ENCODE peak calls at places on chromosomes 13 and 19, in nine cellular contexts. N is A549; R is neuronal stem cell; T is sigmoid colon; A is CD8-positive, alpha-beta memory T cell; Y is psoas muscle; P is aorta; U is CD4-positive, CD25-positive, alpha-beta regulatory T cell; X is stomach. D is an unnamed sample.

GRCh38 chr19:7914598-7915045 is at the start of gene TGFBR3L:
- DNase-seq in U (no peak), N (no peak), Y (peak), R (no peak), T (no peak), X (no peak), A (no peak), P (no peak), D (no peak)

GRCh38 chr19:6056801-6057650 is 53.3 kb downstream of the RFX2 start:
- DNase-seq in R (no peak), T (peak), Y (peak), N (peak), A (no peak), X (peak), P (peak), U (no peak), D (no peak)

GRCh38 chr13:39016789-39017188 is 21.1 kb downstream of the PROSER1 start:
- DNase-seq in U (no peak), N (peak), Y (no peak), A (no peak), X (no peak), P (no peak), T (no peak), R (peak), D (peak)

GRCh38 chr13:27599845-27600553 is 20.3 kb downstream of the LNX2 start:
- DNase-seq in Y (no peak), N (no peak), A (no peak), X (peak), U (no peak), T (no peak), R (no peak), P (no peak), D (peak)

GRCh38 chr13:22589880-22590279 is 590.9 kb upstream of the SGCG start:
- DNase-seq in U (no peak), T (no peak), R (no peak), N (no peak), A (no peak), Y (no peak), P (no peak), X (no peak), D (no peak)

GRCh38 chr13:112077729-112078128 is 10.8 kb downstream of the SOX1 start:
- DNase-seq in T (no peak), Y (no peak), P (no peak), A (no peak), R (no peak), X (no peak), U (no peak), N (no peak), D (no peak)

GRCh38 chr19:45762870-45763631 is 6.0 kb downstream of the SIX5 start:
- DNase-seq in P (no peak), X (no peak), U (no peak), N (no peak), Y (no peak), R (no peak), T (peak), A (no peak), D (no peak)

GRCh38 chr13:32471187-32471922 is 43.4 kb upstream of the N4BP2L1 start:
- DNase-seq in X (no peak), N (no peak), P (no peak), A (no peak), T (no peak), Y (peak), R (no peak), U (no peak), D (no peak)

GRCh38 chr13:65965496-65965895 is 1264.6 kb downstream of the PCDH9 start:
- DNase-seq in Y (no peak), P (no peak), N (no peak), X (no peak), R (no peak), U (no peak), T (no peak), A (no peak), D (no peak)

GRCh38 chr13:33369073-33369472 is 83.5 kb upstream of the STARD13 start:
- DNase-seq in A (no peak), U (no peak), Y (no peak), X (no peak), P (no peak), R (no peak), T (no peak), N (no peak), D (no peak)

GRCh38 chr19:10871711-10872550 is 578 bp downstream of the CARM1 start:
- DNase-seq in A (peak), U (no peak), Y (peak), T (peak), X (peak), R (no peak), N (no peak), P (peak), D (peak)

GRCh38 chr13:97275265-97275664 is 53.1 kb downstream of the MBNL2 start:
- DNase-seq in A (no peak), R (no peak), Y (no peak), U (no peak), N (no peak), T (no peak), P (no peak), X (no peak), D (no peak)

GRCh38 chr19:33460221-33460908 is 61.2 kb downstream of the PEPD start:
- DNase-seq in U (no peak), Y (no peak), P (peak), X (no peak), A (no peak), T (no peak), N (no peak), R (no peak), D (no peak)

GRCh38 chr19:9621156-9622037 is at the start of gene ZNF561:
- DNase-seq in X (peak), P (peak), Y (peak), A (peak), R (peak), T (peak), N (peak), U (peak), D (peak)

GRCh38 chr13:44364601-44365000 is 9.0 kb upstream of the SERP2 start:
- DNase-seq in X (no peak), U (no peak), R (peak), T (no peak), N (no peak), A (no peak), Y (no peak), P (no peak), D (no peak)

GRCh38 chr19:31627824-31628223 is 278.6 kb upstream of the TSHZ3 start:
- DNase-seq in A (no peak), U (no peak), N (no peak), R (no peak), P (no peak), Y (no peak), X (no peak), T (no peak), D (peak)

GRCh38 chr13:93758575-93758974 is 532.0 kb downstream of the GPC6 start:
- DNase-seq in Y (no peak), A (no peak), R (no peak), P (no peak), T (no peak), N (no peak), U (no peak), X (no peak), D (no peak)

GRCh38 chr13:71055047-71055446 is 812.0 kb downstream of the DACH1 start:
- DNase-seq in N (no peak), A (no peak), U (no peak), Y (no peak), R (no peak), P (no peak), T (no peak), X (no peak), D (no peak)

GRCh38 chr19:11410682-11411081 is 8.4 kb downstream of the RGL3 start:
- DNase-seq in X (no peak), T (no peak), Y (no peak), N (no peak), R (no peak), A (no peak), U (no peak), P (no peak), D (peak)

GRCh38 chr19:1206733-1207301 is 1.2 kb downstream of the STK11 start:
- DNase-seq in X (no peak), N (no peak), A (no peak), R (no peak), U (peak), T (no peak), P (no peak), Y (no peak), D (no peak)

GRCh38 chr19:30559446-30559845 is 187.3 kb downstream of the ZNF536 start:
- DNase-seq in U (no peak), A (no peak), X (no peak), N (no peak), T (no peak), Y (no peak), P (no peak), R (no peak), D (no peak)

GRCh38 chr13:21703846-21704245 is 33.0 kb downstream of the FGF9 start:
- DNase-seq in P (no peak), U (no peak), A (no peak), N (no peak), Y (no peak), T (no peak), X (no peak), R (no peak), D (no peak)

GRCh38 chr13:105611424-105611823 is 924.0 kb downstream of the EFNB2 start:
- DNase-seq in T (no peak), P (no peak), X (no peak), U (no peak), Y (no peak), A (no peak), N (no peak), R (no peak), D (no peak)

GRCh38 chr19:4969772-4970531 is 1.0 kb downstream of the KDM4B start:
- DNase-seq in A (no peak), Y (no peak), R (peak), U (no peak), P (peak), T (no peak), N (no peak), X (no peak), D (no peak)

GRCh38 chr13:75760182-75760981 is 124.3 kb downstream of the LMO7 start:
- DNase-seq in R (no peak), N (peak), T (no peak), X (peak), Y (no peak), P (no peak), A (no peak), U (no peak), D (peak)

GRCh38 chr19:32567486-32567885 is 13.5 kb upstream of the PDCD5 start:
- DNase-seq in Y (no peak), P (peak), R (no peak), T (no peak), X (no peak), N (no peak), A (no peak), U (no peak), D (no peak)

GRCh38 chr13:28822801-28823200 is 2.7 kb downstream of the MTUS2 start:
- DNase-seq in U (no peak), T (no peak), R (no peak), X (no peak), N (no peak), P (no peak), Y (no peak), A (no peak), D (no peak)

GRCh38 chr13:76556632-76557031 is 329.6 kb downstream of the KCTD12 start:
- DNase-seq in U (no peak), P (no peak), N (no peak), R (no peak), T (no peak), X (no peak), A (no peak), Y (no peak), D (no peak)

GRCh38 chr13:43470610-43471009 is 316.2 kb downstream of the ENOX1 start:
- DNase-seq in Y (no peak), N (no peak), X (no peak), T (no peak), U (no peak), R (no peak), P (no peak), A (no peak), D (no peak)

GRCh38 chr13:76684336-76684735 is 201.9 kb downstream of the KCTD12 start:
- DNase-seq in N (no peak), U (no peak), R (no peak), A (no peak), T (no peak), Y (no peak), P (no peak), X (no peak), D (no peak)

GRCh38 chr13:113897161-113897560 is 33.3 kb upstream of the GAS6 start:
- DNase-seq in U (no peak), Y (no peak), T (no peak), X (no peak), A (no peak), N (peak), P (no peak), R (no peak), D (peak)

GRCh38 chr13:83449666-83450395 is 432.4 kb downstream of the SLITRK1 start:
- DNase-seq in A (no peak), T (no peak), Y (no peak), N (peak), X (no peak), P (no peak), U (no peak), R (no peak), D (no peak)

GRCh38 chr13:30615851-30616311 is 1.8 kb upstream of the USPL1 start:
- DNase-seq in A (no peak), R (no peak), N (no peak), Y (no peak), U (no peak), T (no peak), X (no peak), P (no peak), D (no peak)

GRCh38 chr13:30997697-30998547 is 65.5 kb downstream of the TEX26 start:
- DNase-seq in A (no peak), P (no peak), N (no peak), R (no peak), Y (no peak), X (no peak), U (no peak), T (no peak), D (no peak)

GRCh38 chr13:50403311-50403710 is 388.1 kb downstream of the KCNRG start:
- DNase-seq in N (no peak), A (no peak), Y (no peak), X (peak), P (no peak), T (no peak), R (no peak), U (no peak), D (peak)

GRCh38 chr13:73520566-73521290 is 461.9 kb downstream of the KLF5 start:
- DNase-seq in X (no peak), Y (no peak), U (no peak), A (no peak), R (no peak), P (no peak), T (no peak), N (no peak), D (no peak)

GRCh38 chr13:40585911-40586471 is 80.5 kb downstream of the FOXO1 start:
- DNase-seq in R (no peak), Y (no peak), X (no peak), T (no peak), U (no peak), P (no peak), A (no peak), N (no peak), D (no peak)

GRCh38 chr13:40589285-40590109 is 76.9 kb downstream of the FOXO1 start:
- DNase-seq in U (no peak), Y (peak), T (peak), X (no peak), N (no peak), A (no peak), P (no peak), R (peak), D (peak)

GRCh38 chr13:40586886-40587285 is 79.6 kb downstream of the FOXO1 start:
- DNase-seq in X (no peak), R (no peak), U (no peak), P (no peak), A (no peak), T (no peak), Y (no peak), N (no peak), D (no peak)

GRCh38 chr13:40590112-40590862 is 76.2 kb downstream of the FOXO1 start:
- DNase-seq in P (no peak), U (no peak), Y (no peak), X (no peak), T (no peak), R (no peak), N (no peak), A (no peak), D (peak)

DNA sequence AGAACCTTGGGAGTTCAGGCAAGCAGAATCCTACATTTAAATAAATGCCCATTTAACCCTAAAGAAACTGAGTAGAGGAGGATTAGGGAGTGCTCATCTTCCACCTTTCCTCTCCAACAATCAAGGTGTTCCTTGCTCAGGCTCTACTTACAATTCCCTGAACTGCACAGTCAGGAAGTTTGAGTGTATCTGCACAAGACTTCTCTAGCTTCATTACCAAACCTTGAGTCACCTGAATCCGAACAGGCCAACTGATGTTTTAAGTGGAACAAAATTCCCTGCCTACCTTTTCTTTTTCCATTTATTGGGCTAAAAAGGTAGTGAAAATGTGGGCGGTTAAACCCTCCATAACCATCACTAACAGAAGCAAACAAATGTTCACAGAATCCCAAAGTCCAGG is 78.3 kb downstream of the FOXO1 start:
- DNase-seq in A (no peak), R (no peak), U (no peak), Y (no peak), X (no peak), T (no peak), N (no peak), P (no peak), D (no peak)
- H3K4me3 ChIP-seq in A (no peak), R (no peak), U (peak), Y (peak), X (no peak), T (no peak), N (no peak), P (no peak), D (no peak)

GRCh38 chr19:35868172-35868822 is at the start of gene APLP1:
- DNase-seq in T (peak), X (peak), P (peak), N (peak), Y (peak), R (peak), U (peak), A (peak), D (peak)
- H3K27ac ChIP-seq in T (no peak), X (peak), P (no peak), N (peak), Y (no peak), R (peak), U (no peak), A (no peak), D (no peak)

GRCh38 chr19:55675661-55676354 is 782 bp downstream of the EPN1 start:
- DNase-seq in A (no peak), P (no peak), Y (no peak), X (no peak), N (no peak), T (no peak), U (no peak), R (no peak), D (no peak)

GRCh38 chr19:55673889-55674288 is 1.1 kb upstream of the EPN1 start:
- DNase-seq in T (no peak), A (no peak), U (no peak), N (no peak), X (no peak), Y (no peak), R (no peak), P (no peak), D (no peak)

GRCh38 chr19:55673465-55673864 is 1.6 kb upstream of the EPN1 start:
- DNase-seq in T (no peak), Y (no peak), A (no peak), N (no peak), X (no peak), U (no peak), P (no peak), R (no peak), D (no peak)

GRCh38 chr19:55674841-55675660 is at the start of gene EPN1:
- DNase-seq in U (peak), N (peak), T (peak), R (peak), P (peak), X (peak), A (peak), Y (peak), D (peak)

DNA sequence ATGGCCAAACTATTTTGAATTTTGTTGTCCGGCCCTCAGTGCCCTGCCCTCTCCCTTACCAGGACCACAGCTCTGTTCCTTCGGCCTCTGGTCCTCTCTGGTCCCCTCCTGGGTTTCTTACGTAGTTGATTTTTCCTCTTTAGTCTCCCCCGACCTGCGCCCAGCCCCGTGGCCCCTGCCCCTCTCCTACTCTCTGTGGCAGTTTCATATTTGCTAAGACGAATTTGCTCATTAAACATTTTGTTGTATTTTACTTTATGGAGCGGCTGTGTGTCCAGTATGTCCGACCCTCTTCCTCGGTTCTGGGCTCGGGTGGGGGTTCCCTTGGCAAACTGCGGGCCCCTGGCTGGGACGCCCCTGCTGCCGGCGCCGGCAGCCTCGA is 576 bp upstream of the EPN1 start:
- DNase-seq in Y (no peak), P (no peak), U (no peak), N (no peak), T (no peak), X (no peak), R (no peak), A (no peak), D (no peak)
- H3K4me3 ChIP-seq in Y (peak), P (no peak), U (no peak), N (peak), T (peak), X (peak), R (peak), A (peak), D (peak)

DNA sequence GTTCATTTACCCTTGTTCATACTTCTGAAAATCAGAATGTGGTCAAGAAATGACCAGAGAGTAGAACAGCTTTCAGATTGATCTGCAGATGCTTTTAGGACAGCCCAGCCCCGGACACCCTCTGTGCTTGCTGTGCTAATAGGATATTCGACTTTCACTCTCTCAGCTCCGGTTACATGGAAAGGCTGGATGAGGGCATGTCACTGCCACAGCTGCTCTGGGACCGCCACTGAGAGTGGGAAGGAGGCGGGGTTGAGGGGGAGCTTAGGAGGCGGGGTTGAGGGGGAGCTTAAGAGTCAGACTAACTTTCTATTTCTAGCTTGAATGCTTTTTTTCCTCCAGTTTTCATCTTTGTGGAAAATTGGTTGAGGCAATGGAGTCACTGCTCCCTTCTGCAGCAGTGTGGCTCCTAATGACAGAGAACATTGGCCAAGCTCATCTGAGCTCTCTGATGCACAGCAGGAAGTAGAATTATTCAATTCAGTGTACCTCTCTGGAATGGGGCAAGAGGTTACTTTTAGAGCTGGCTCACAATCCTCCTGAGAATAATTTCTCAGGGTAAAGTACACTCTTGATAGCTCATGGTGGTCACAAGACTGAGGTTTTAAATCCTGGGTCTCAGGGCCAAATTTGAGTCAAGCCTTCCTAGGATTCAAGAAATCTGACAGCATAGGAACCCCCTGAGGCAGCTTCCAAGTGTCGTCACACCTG is 74.6 kb upstream of the NPAS1 start:
- DNase-seq in U (no peak), N (no peak), X (no peak), Y (peak), T (peak), A (no peak), P (peak), R (peak), D (peak)
- H3K27ac ChIP-seq in U (no peak), N (peak), X (peak), Y (peak), T (peak), A (no peak), P (peak), R (peak), D (peak)

D was measured in SJCRH30.